ENCODE peak calls at places on chromosomes 3 and 15, in five cellular contexts. V is NCI-H1105 treated with DMSO at 0.1 percent for 48 hours, K is ureter, M is sigmoid colon, G is anterior cingulate cortex. H is an unnamed sample.

GRCh38 chr15:85501574-85501973 is 121.2 kb downstream of the AKAP13 start:
- DNase-seq in M (no peak), K (no peak), V (no peak), G (no peak), H (no peak)

GRCh38 chr15:90585863-90586262 is 56.1 kb downstream of the CRTC3 start:
- DNase-seq in M (no peak), V (no peak), G (no peak), K (no peak), H (no peak)

GRCh38 chr15:59313703-59314332 is 58.9 kb downstream of the MYO1E start:
- DNase-seq in V (peak), K (peak), G (peak), M (peak), H (peak)

GRCh38 chr15:85706779-85707518 is 87.8 kb downstream of the KLHL25 start:
- DNase-seq in M (no peak), V (no peak), G (no peak), K (no peak), H (no peak)

GRCh38 chr3:38623539-38623938 is 25.9 kb downstream of the SCN5A start:
- DNase-seq in G (no peak), V (no peak), K (no peak), M (no peak), H (no peak)

GRCh38 chr3:53346514-53346913 is 829 bp downstream of the DCP1A start:
- DNase-seq in V (no peak), K (no peak), M (no peak), G (no peak), H (no peak)

GRCh38 chr3:113746955-113747718 is at the start of gene ATP6V1A:
- DNase-seq in V (no peak), K (peak), M (peak), G (peak), H (peak)

GRCh38 chr15:40229956-40230355 is 8.9 kb upstream of the PAK6 start:
- DNase-seq in G (no peak), M (no peak), V (no peak), K (no peak), H (no peak)

GRCh38 chr3:52495096-52495495 is at the start of gene STAB1:
- DNase-seq in G (no peak), V (no peak), M (peak), K (peak), H (no peak)

GRCh38 chr3:160870327-160870726 is 114.3 kb downstream of the PPM1L start:
- DNase-seq in K (no peak), G (no peak), M (no peak), V (peak), H (peak)

GRCh38 chr3:40771112-40771511 is 246.4 kb downstream of the ZNF621 start:
- DNase-seq in M (no peak), V (no peak), G (no peak), K (no peak), H (no peak)

GRCh38 chr3:160486459-160486869 is 36.9 kb upstream of the TRIM59 start:
- DNase-seq in M (no peak), K (no peak), V (peak), G (no peak), H (peak)

GRCh38 chr3:67198374-67198773 is 200.3 kb downstream of the KBTBD8 start:
- DNase-seq in G (no peak), M (no peak), V (no peak), K (no peak), H (no peak)

GRCh38 chr3:14289590-14290453 is 111.2 kb downstream of the LSM3 start:
- DNase-seq in M (no peak), V (no peak), G (no peak), K (no peak), H (peak)

GRCh38 chr3:182081096-182081495 is 369.4 kb downstream of the SOX2 start:
- DNase-seq in K (no peak), M (no peak), V (no peak), G (no peak), H (no peak)

GRCh38 chr3:29514170-29514569 is 233.3 kb downstream of the RBMS3 start:
- DNase-seq in M (no peak), V (no peak), G (no peak), K (no peak), H (no peak)

GRCh38 chr3:130849111-130849552 is 44.8 kb upstream of the ATP2C1 start:
- DNase-seq in G (no peak), M (no peak), V (peak), K (no peak), H (peak)

GRCh38 chr15:38975282-38975990 is 410.8 kb upstream of the RASGRP1 start:
- DNase-seq in G (no peak), V (no peak), K (no peak), M (no peak), H (no peak)

GRCh38 chr3:20054549-20054987 is 14.3 kb downstream of the KAT2B start:
- DNase-seq in G (peak), M (peak), V (peak), K (peak), H (no peak)

H was measured in NCI-H146.